ENCODE peak calls at places on chromosomes 16 and 17, in seven cellular contexts. One of them, this sample, is unnamed.

GRCh38 chr17:80866050-80866793 is 125.4 kb upstream of the CHMP6 start:
- DNase-seq in HFF-Myc: no peak
- DNase-seq in endothelial cell: peak
- DNase-seq in mucosa of descending colon: peak
- DNase-seq in fibroblast of pulmonary artery: peak
- DNase-seq in lower lobe of right lung: peak
- DNase-seq in GM06990: no peak
- DNase-seq in this sample: peak

GRCh38 chr16:85278851-85279250 is 166.6 kb upstream of the CIBAR2 start:
- DNase-seq in HFF-Myc: no peak
- DNase-seq in endothelial cell: no peak
- DNase-seq in mucosa of descending colon: no peak
- DNase-seq in fibroblast of pulmonary artery: no peak
- DNase-seq in lower lobe of right lung: no peak
- DNase-seq in GM06990: no peak
- DNase-seq in this sample: no peak

GRCh38 chr16:87435399-87436224 is 43.5 kb downstream of the MAP1LC3B start:
- DNase-seq in HFF-Myc: peak
- DNase-seq in endothelial cell: no peak
- DNase-seq in mucosa of descending colon: peak
- DNase-seq in fibroblast of pulmonary artery: peak
- DNase-seq in lower lobe of right lung: no peak
- DNase-seq in GM06990: no peak
- DNase-seq in this sample: no peak

GRCh38 chr16:84329849-84330684 is 35.4 kb downstream of the WFDC1 start:
- DNase-seq in HFF-Myc: no peak
- DNase-seq in endothelial cell: no peak
- DNase-seq in mucosa of descending colon: no peak
- DNase-seq in fibroblast of pulmonary artery: no peak
- DNase-seq in lower lobe of right lung: no peak
- DNase-seq in GM06990: no peak
- DNase-seq in this sample: no peak

GRCh38 chr17:40068129-40068581 is 5.4 kb downstream of the THRA start:
- DNase-seq in HFF-Myc: no peak
- DNase-seq in endothelial cell: no peak
- DNase-seq in mucosa of descending colon: peak
- DNase-seq in fibroblast of pulmonary artery: no peak
- DNase-seq in lower lobe of right lung: no peak
- DNase-seq in GM06990: no peak
- DNase-seq in this sample: no peak

GRCh38 chr16:53093162-53093744 is 38.5 kb downstream of the CHD9 start:
- DNase-seq in HFF-Myc: no peak
- DNase-seq in endothelial cell: no peak
- DNase-seq in mucosa of descending colon: no peak
- DNase-seq in fibroblast of pulmonary artery: no peak
- DNase-seq in lower lobe of right lung: no peak
- DNase-seq in GM06990: no peak
- DNase-seq in this sample: no peak

GRCh38 chr17:44587339-44587738 is 30.1 kb downstream of the FZD2 start:
- DNase-seq in HFF-Myc: peak
- DNase-seq in endothelial cell: no peak
- DNase-seq in mucosa of descending colon: no peak
- DNase-seq in fibroblast of pulmonary artery: peak
- DNase-seq in lower lobe of right lung: peak
- DNase-seq in GM06990: no peak
- DNase-seq in this sample: no peak

GRCh38 chr16:51431517-51432241 is 280.6 kb upstream of the SALL1 start:
- DNase-seq in HFF-Myc: peak
- DNase-seq in endothelial cell: no peak
- DNase-seq in mucosa of descending colon: no peak
- DNase-seq in fibroblast of pulmonary artery: peak
- DNase-seq in lower lobe of right lung: no peak
- DNase-seq in GM06990: no peak
- DNase-seq in this sample: no peak

GRCh38 chr17:78655251-78655940 is 78.2 kb upstream of the DNAH17 start:
- DNase-seq in HFF-Myc: no peak
- DNase-seq in endothelial cell: no peak
- DNase-seq in mucosa of descending colon: no peak
- DNase-seq in fibroblast of pulmonary artery: no peak
- DNase-seq in lower lobe of right lung: no peak
- DNase-seq in GM06990: no peak
- DNase-seq in this sample: no peak

GRCh38 chr16:85650864-85651811 is 37.6 kb downstream of the GINS2 start:
- DNase-seq in HFF-Myc: no peak
- DNase-seq in endothelial cell: no peak
- DNase-seq in mucosa of descending colon: no peak
- DNase-seq in fibroblast of pulmonary artery: no peak
- DNase-seq in lower lobe of right lung: no peak
- DNase-seq in GM06990: no peak
- DNase-seq in this sample: no peak

GRCh38 chr17:18981642-18982424 is 22.7 kb downstream of the FAM83G start:
- DNase-seq in HFF-Myc: no peak
- DNase-seq in endothelial cell: no peak
- DNase-seq in mucosa of descending colon: peak
- DNase-seq in fibroblast of pulmonary artery: peak
- DNase-seq in lower lobe of right lung: no peak
- DNase-seq in GM06990: no peak
- DNase-seq in this sample: no peak

GRCh38 chr16:86716649-86717048 is 138.3 kb downstream of the FOXL1 start:
- DNase-seq in HFF-Myc: no peak
- DNase-seq in endothelial cell: no peak
- DNase-seq in mucosa of descending colon: no peak
- DNase-seq in fibroblast of pulmonary artery: no peak
- DNase-seq in lower lobe of right lung: no peak
- DNase-seq in GM06990: no peak
- DNase-seq in this sample: no peak

GRCh38 chr16:1884155-1884760 is 12.3 kb upstream of the MEIOB start:
- DNase-seq in HFF-Myc: no peak
- DNase-seq in endothelial cell: no peak
- DNase-seq in mucosa of descending colon: no peak
- DNase-seq in fibroblast of pulmonary artery: peak
- DNase-seq in lower lobe of right lung: no peak
- DNase-seq in GM06990: no peak
- DNase-seq in this sample: no peak

GRCh38 chr16:84924339-84925091 is 86.8 kb downstream of the ZDHHC7 start:
- DNase-seq in HFF-Myc: no peak
- DNase-seq in endothelial cell: no peak
- DNase-seq in mucosa of descending colon: no peak
- DNase-seq in fibroblast of pulmonary artery: no peak
- DNase-seq in lower lobe of right lung: no peak
- DNase-seq in GM06990: no peak
- DNase-seq in this sample: no peak

GRCh38 chr17:13244511-13244910 is 226.7 kb upstream of the ELAC2 start:
- DNase-seq in HFF-Myc: peak
- DNase-seq in endothelial cell: no peak
- DNase-seq in mucosa of descending colon: no peak
- DNase-seq in fibroblast of pulmonary artery: no peak
- DNase-seq in lower lobe of right lung: no peak
- DNase-seq in GM06990: no peak
- DNase-seq in this sample: no peak

GRCh38 chr17:8572767-8573166 is 57.8 kb downstream of the MYH10 start:
- DNase-seq in HFF-Myc: no peak
- DNase-seq in endothelial cell: no peak
- DNase-seq in mucosa of descending colon: no peak
- DNase-seq in fibroblast of pulmonary artery: peak
- DNase-seq in lower lobe of right lung: no peak
- DNase-seq in GM06990: no peak
- DNase-seq in this sample: no peak

GRCh38 chr16:60907645-60908044 is 1128.6 kb downstream of the CDH8 start:
- DNase-seq in HFF-Myc: no peak
- DNase-seq in endothelial cell: no peak
- DNase-seq in mucosa of descending colon: no peak
- DNase-seq in fibroblast of pulmonary artery: no peak
- DNase-seq in lower lobe of right lung: no peak
- DNase-seq in GM06990: no peak
- DNase-seq in this sample: no peak
- TF ChIP-seq CTCF in HFF-Myc: no peak
- TF ChIP-seq CTCF in endothelial cell: peak
- TF ChIP-seq CTCF in mucosa of descending colon: no peak
- TF ChIP-seq CTCF in fibroblast of pulmonary artery: no peak
- TF ChIP-seq CTCF in lower lobe of right lung: no peak
- TF ChIP-seq CTCF in GM06990: no peak
- TF ChIP-seq CTCF in this sample: no peak

DNA sequence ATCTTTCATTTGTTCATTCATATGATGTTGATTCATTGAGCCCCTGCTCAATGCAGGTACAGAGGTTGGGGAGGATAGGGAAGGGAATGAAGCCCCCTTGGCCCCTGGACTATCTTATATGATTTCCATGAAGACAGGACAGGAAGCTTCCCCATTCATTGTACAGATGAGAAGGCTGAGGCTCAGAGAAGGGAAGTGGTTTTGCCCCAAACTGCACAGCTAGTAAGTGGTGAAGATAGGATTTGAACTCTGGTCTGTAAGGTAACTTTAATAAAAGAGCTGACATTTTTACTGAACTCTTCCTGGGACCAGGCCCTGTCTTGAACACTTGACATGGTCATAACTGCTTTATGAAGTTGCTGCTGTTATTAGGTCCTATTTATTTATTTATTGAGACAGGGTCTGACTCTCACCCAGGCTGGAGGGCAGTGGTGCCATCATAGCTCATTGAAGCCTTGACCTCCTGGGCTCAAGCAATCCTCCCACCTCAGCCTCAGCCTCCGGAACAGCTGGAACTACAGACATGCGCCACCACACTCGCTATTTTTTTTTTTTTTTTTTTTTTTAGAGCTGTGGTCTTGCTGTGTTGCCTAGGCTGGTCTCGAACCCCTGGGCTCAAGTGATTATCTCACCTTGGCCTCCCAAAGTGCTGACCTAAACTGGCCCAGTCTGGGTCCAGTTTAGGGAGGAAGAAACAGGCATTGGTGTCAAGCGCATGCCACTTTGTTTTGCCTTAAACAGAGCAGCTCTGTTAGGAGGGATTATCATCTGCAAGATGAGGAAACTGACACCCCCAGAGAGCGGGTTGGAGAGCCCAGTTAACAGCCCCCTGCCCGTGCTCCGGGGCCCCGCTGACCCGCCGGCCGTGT is 5.0 kb downstream of the CTF1 start:
- DNase-seq in HFF-Myc: no peak
- DNase-seq in endothelial cell: no peak
- DNase-seq in mucosa of descending colon: no peak
- DNase-seq in fibroblast of pulmonary artery: no peak
- DNase-seq in lower lobe of right lung: no peak
- DNase-seq in GM06990: no peak
- DNase-seq in this sample: no peak
- TF ChIP-seq CTCF in HFF-Myc: no peak
- TF ChIP-seq CTCF in endothelial cell: no peak
- TF ChIP-seq CTCF in mucosa of descending colon: no peak
- TF ChIP-seq CTCF in fibroblast of pulmonary artery: no peak
- TF ChIP-seq CTCF in lower lobe of right lung: no peak
- TF ChIP-seq CTCF in GM06990: no peak
- TF ChIP-seq CTCF in this sample: no peak

GRCh38 chr17:48559609-48560451 is 14.9 kb upstream of the HOXB2 start:
- DNase-seq in HFF-Myc: no peak
- DNase-seq in endothelial cell: no peak
- DNase-seq in mucosa of descending colon: no peak
- DNase-seq in fibroblast of pulmonary artery: no peak
- DNase-seq in lower lobe of right lung: no peak
- DNase-seq in GM06990: no peak
- DNase-seq in this sample: no peak
- TF ChIP-seq CTCF in HFF-Myc: no peak
- TF ChIP-seq CTCF in endothelial cell: no peak
- TF ChIP-seq CTCF in mucosa of descending colon: no peak
- TF ChIP-seq CTCF in fibroblast of pulmonary artery: no peak
- TF ChIP-seq CTCF in lower lobe of right lung: no peak
- TF ChIP-seq CTCF in GM06990: no peak
- TF ChIP-seq CTCF in this sample: no peak

GRCh38 chr16:11372073-11372923 is 27.0 kb downstream of the RMI2 start:
- DNase-seq in HFF-Myc: no peak
- DNase-seq in endothelial cell: no peak
- DNase-seq in mucosa of descending colon: no peak
- DNase-seq in fibroblast of pulmonary artery: no peak
- DNase-seq in lower lobe of right lung: no peak
- DNase-seq in GM06990: no peak
- DNase-seq in this sample: no peak
- TF ChIP-seq CTCF in HFF-Myc: no peak
- TF ChIP-seq CTCF in endothelial cell: peak
- TF ChIP-seq CTCF in mucosa of descending colon: no peak
- TF ChIP-seq CTCF in fibroblast of pulmonary artery: no peak
- TF ChIP-seq CTCF in lower lobe of right lung: no peak
- TF ChIP-seq CTCF in GM06990: no peak
- TF ChIP-seq CTCF in this sample: no peak

GRCh38 chr17:7250655-7251329 is 742 bp downstream of the CTDNEP1 start:
- DNase-seq in HFF-Myc: no peak
- DNase-seq in endothelial cell: no peak
- DNase-seq in mucosa of descending colon: peak
- DNase-seq in fibroblast of pulmonary artery: peak
- DNase-seq in lower lobe of right lung: no peak
- DNase-seq in GM06990: no peak
- DNase-seq in this sample: peak

GRCh38 chr17:7254511-7254910 is 2.5 kb downstream of the ELP5 start:
- DNase-seq in HFF-Myc: no peak
- DNase-seq in endothelial cell: no peak
- DNase-seq in mucosa of descending colon: no peak
- DNase-seq in fibroblast of pulmonary artery: no peak
- DNase-seq in lower lobe of right lung: no peak
- DNase-seq in GM06990: no peak
- DNase-seq in this sample: no peak

GRCh38 chr17:7253082-7253481 is 1.1 kb downstream of the ELP5 start:
- DNase-seq in HFF-Myc: no peak
- DNase-seq in endothelial cell: no peak
- DNase-seq in mucosa of descending colon: no peak
- DNase-seq in fibroblast of pulmonary artery: no peak
- DNase-seq in lower lobe of right lung: no peak
- DNase-seq in GM06990: no peak
- DNase-seq in this sample: no peak

GRCh38 chr17:7251330-7252175 is at the start of gene CTDNEP1:
- DNase-seq in HFF-Myc: peak
- DNase-seq in endothelial cell: peak
- DNase-seq in mucosa of descending colon: peak
- DNase-seq in fibroblast of pulmonary artery: peak
- DNase-seq in lower lobe of right lung: peak
- DNase-seq in GM06990: peak
- DNase-seq in this sample: peak

DNA sequence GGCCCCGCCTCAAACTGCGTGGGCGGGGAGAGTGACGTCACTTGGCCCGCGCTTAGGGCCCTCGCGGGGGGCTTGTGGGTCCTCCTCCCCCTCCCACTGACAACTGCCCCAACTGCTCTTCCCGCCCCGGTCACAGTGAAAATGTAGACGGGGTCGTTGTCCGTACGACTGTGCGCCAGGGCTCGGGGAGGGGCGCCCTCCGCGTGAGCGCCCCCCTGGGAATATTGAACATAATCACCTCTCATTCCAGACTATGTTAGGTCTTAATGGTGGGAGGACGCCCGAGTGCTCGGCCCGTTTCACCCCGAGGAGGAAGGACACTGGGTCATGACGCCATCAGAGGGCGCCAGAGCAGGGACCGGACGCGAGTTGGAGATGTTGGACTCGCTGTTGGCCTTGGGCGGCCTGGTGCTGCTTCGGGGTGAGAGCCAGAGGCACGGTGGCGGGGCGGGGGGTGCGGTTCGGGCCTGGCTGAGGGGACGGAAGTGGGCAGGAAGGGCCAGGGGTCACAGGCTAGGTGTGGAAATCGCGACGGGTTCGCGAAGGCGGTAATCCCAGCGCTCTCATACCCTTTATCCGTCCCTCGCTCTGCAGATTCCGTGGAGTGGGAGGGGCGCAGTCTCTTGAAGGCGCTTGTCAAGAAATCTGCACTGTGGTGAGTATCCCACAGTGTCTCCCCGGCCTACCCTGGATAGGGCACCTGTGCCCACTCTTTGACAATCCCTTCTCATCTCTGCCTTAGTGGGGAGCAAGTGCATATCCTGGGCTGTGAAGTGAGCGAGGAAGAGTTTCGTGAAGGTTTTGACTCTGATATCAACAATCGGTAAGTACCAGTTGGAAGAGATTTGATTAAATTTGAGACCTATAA is at the start of gene ELP5:
- DNase-seq in HFF-Myc: no peak
- DNase-seq in endothelial cell: peak
- DNase-seq in mucosa of descending colon: peak
- DNase-seq in fibroblast of pulmonary artery: peak
- DNase-seq in lower lobe of right lung: peak
- DNase-seq in GM06990: no peak
- DNase-seq in this sample: peak
- TF ChIP-seq CTCF in HFF-Myc: no peak
- TF ChIP-seq CTCF in endothelial cell: no peak
- TF ChIP-seq CTCF in mucosa of descending colon: peak
- TF ChIP-seq CTCF in fibroblast of pulmonary artery: no peak
- TF ChIP-seq CTCF in lower lobe of right lung: peak
- TF ChIP-seq CTCF in GM06990: peak
- TF ChIP-seq CTCF in this sample: peak